ENCODE peak calls at places on chromosomes 7 and 10, in nine cellular contexts. M is GM06990, R is endothelial cell, A is gastrocnemius medialis, T is fibroblast of lung, Y is tibial nerve, D is HFF-Myc, V is mesothelial cell of epicardium, P is B cell. O is an unnamed sample.

GRCh38 chr10:104527013-104527412 is 114.1 kb upstream of the SORCS3 start:
- DNase-seq in M (no peak), R (no peak), A (no peak), T (no peak), Y (no peak), D (no peak), V (no peak), P (no peak), O (no peak)

GRCh38 chr10:28914721-28915120 is 237.4 kb downstream of the BAMBI start:
- DNase-seq in M (no peak), R (no peak), A (no peak), T (no peak), Y (no peak), D (no peak), V (no peak), P (no peak), O (no peak)

GRCh38 chr7:47150497-47151260 is 431.2 kb downstream of the TNS3 start:
- DNase-seq in M (no peak), R (no peak), A (no peak), T (no peak), Y (no peak), D (no peak), V (no peak), P (no peak), O (no peak)

GRCh38 chr7:14806886-14807285 is 95.7 kb downstream of the DGKB start:
- DNase-seq in M (no peak), R (no peak), A (no peak), T (no peak), Y (no peak), D (no peak), V (no peak), P (no peak), O (no peak)

GRCh38 chr10:79181680-79182079 is 112.9 kb downstream of the ZMIZ1 start:
- DNase-seq in M (no peak), R (no peak), A (no peak), T (no peak), Y (no peak), D (no peak), V (no peak), P (no peak), O (no peak)

GRCh38 chr7:102415685-102416225 is 17.6 kb upstream of the ORAI2 start:
- DNase-seq in M (peak; percentile 70), R (no peak), A (no peak), T (no peak), Y (no peak), D (no peak), V (no peak), P (peak; percentile 64), O (peak; percentile 78)

GRCh38 chr7:142626420-142627035 is 122.7 kb upstream of the PRSS1 start:
- DNase-seq in M (peak; percentile 9), R (peak; percentile 76), A (peak; percentile 31), T (no peak), Y (peak; percentile 66), D (peak; percentile 17), V (no peak), P (peak; percentile 63), O (peak; percentile 60)

GRCh38 chr10:95404864-95405263 is 114.1 kb upstream of the PDLIM1 start:
- DNase-seq in M (no peak), R (no peak), A (no peak), T (no peak), Y (no peak), D (no peak), V (no peak), P (no peak), O (no peak)

GRCh38 chr7:54831644-54832095 is 72.7 kb upstream of the SEC61G start:
- DNase-seq in M (no peak), R (no peak), A (no peak), T (no peak), Y (no peak), D (no peak), V (no peak), P (no peak), O (no peak)

GRCh38 chr10:4982764-4983226 is 19.6 kb downstream of the AKR1C1 start:
- DNase-seq in M (no peak), R (no peak), A (no peak), T (peak; percentile 35), Y (no peak), D (no peak), V (no peak), P (no peak), O (no peak)

GRCh38 chr10:117734626-117735405 is 192.3 kb downstream of the EMX2 start:
- DNase-seq in M (no peak), R (peak; percentile 35), A (no peak), T (no peak), Y (no peak), D (no peak), V (peak; percentile 50), P (no peak), O (no peak)

GRCh38 chr7:80923211-80923612 is 4.4 kb upstream of the SEMA3C start:
- DNase-seq in M (no peak), R (no peak), A (no peak), T (no peak), Y (no peak), D (no peak), V (no peak), P (no peak), O (no peak)

GRCh38 chr7:6148724-6149360 is 117.7 kb downstream of the ANKRD61 start:
- DNase-seq in M (no peak), R (no peak), A (no peak), T (no peak), Y (no peak), D (no peak), V (no peak), P (no peak), O (no peak)

GRCh38 chr7:4549681-4550080 is 132.4 kb upstream of the FOXK1 start:
- DNase-seq in M (no peak), R (no peak), A (peak; percentile 21), T (no peak), Y (no peak), D (no peak), V (no peak), P (no peak), O (no peak)

GRCh38 chr7:30225863-30226361 is 58.5 kb upstream of the ZNRF2 start:
- DNase-seq in M (peak; percentile 73), R (no peak), A (peak; percentile 91), T (peak; percentile 64), Y (peak; percentile 28), D (no peak), V (no peak), P (peak; percentile 79), O (no peak)

GRCh38 chr10:57716884-57717283 is 550.8 kb downstream of the IPMK start:
- DNase-seq in M (no peak), R (no peak), A (no peak), T (peak; percentile 39), Y (no peak), D (no peak), V (no peak), P (no peak), O (no peak)
- TF ChIP-seq CTCF in M (peak; percentile 5), R (peak; percentile 26), A (no peak), T (peak; percentile 45), Y (no peak), D (peak; percentile 34), V (no peak), P (no peak), O (no peak)

DNA sequence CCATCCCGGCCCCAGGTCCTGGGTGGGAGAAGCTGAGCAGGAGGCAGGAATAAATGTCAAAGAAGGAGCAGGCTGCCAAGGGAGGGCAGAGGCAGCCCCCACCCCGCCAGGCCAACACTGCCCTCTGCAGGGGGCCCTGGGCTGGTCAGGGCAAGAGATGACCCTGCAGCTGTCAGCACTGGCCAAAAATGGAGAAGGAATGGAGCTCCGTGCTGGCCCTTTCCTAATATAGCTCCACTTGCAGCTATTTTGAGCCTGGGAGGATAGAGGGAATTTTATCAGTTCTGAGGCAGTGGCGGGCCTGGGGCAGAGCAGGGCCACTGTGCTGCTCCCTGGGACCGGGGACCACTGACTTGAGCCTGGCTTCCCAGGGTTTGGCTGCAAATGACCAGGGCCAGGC is 16.0 kb downstream of the LDB3 start:
- DNase-seq in M (no peak), R (peak; percentile 68), A (peak; percentile 91), T (peak; percentile 18), Y (no peak), D (no peak), V (no peak), P (no peak), O (no peak)
- TF ChIP-seq CTCF in M (no peak), R (peak; percentile 46), A (peak; percentile 86), T (peak; percentile 26), Y (peak; percentile 31), D (peak; percentile 53), V (no peak), P (no peak), O (no peak)

GRCh38 chr10:119616879-119617580 is 20.3 kb upstream of the TIAL1 start:
- DNase-seq in M (no peak), R (peak; percentile 14), A (no peak), T (peak; percentile 45), Y (peak; percentile 43), D (peak; percentile 25), V (no peak), P (no peak), O (no peak)
- TF ChIP-seq CTCF in M (no peak), R (no peak), A (no peak), T (peak; percentile 34), Y (peak; percentile 21), D (peak; percentile 60), V (no peak), P (no peak), O (no peak)

GRCh38 chr10:14543048-14543903 is 212.6 kb upstream of the FRMD4A start:
- DNase-seq in M (no peak), R (no peak), A (no peak), T (peak; percentile 47), Y (peak; percentile 33), D (no peak), V (no peak), P (no peak), O (no peak)
- TF ChIP-seq CTCF in M (peak; percentile 30), R (no peak), A (no peak), T (peak; percentile 27), Y (peak; percentile 33), D (no peak), V (no peak), P (peak; percentile 32), O (peak; percentile 78)

DNA sequence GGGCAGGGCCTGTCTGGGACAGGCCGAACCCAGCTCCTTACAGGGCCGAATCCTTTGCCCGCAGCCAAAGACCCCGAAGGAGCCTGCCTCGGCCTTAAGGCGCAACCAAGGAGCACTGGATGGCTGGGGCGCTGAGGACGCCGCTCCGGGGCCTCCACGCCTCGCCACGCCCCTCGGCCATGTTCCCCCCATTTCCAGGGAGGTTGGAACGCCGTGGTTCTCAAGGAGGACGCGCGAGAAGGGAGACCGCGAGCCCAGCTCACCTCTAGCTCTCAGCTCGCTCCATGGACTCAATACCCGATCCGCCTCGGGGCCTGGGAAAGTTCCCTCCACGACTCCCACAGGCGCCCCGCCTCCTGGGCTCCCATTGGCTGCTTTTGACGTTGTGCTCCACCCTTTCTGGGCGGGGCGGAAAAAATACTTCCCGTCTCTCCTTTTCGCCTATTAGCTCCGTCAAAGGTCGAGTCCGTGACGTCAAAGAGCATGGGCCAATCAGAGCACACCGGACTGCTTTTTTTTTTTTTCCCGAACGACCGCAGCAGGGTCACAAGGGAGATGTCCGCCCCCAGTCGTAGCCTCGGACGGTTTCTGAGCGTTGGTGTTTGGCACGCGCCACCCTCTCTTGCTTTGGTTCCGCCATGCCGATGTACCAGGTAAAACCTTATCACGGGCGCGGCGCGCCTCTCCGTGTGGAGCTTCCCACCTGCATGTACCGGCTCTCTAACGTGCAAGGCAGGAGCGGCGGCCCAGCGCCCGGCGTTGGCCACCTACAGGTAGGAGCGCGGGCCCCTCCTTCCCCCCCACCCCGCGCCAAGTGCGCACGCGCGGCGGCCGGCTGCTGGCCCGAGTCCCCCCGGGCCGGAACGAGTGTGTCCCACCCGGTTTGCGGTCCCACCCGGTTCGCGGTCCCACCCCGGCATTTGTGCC is 305.7 kb downstream of the TYW1 start:
- DNase-seq in M (peak; percentile 96), R (peak; percentile 95), A (peak; percentile 99), T (peak; percentile 99), Y (peak; percentile 100), D (peak; percentile 98), V (peak; percentile 98), P (peak; percentile 99), O (peak; percentile 98)
- TF ChIP-seq CTCF in M (peak; percentile 20), R (no peak), A (peak; percentile 62), T (peak; percentile 19), Y (peak; percentile 29), D (peak; percentile 26), V (no peak), P (peak; percentile 27), O (no peak)